ENCODE peak calls at places on chromosomes 12 and 14, in nine cellular contexts. S is RWPE2; D is activated naive CD4-positive, alpha-beta T cell; H is NCI-H345; L is activated CD8-positive, alpha-beta memory T cell treated with anti-CD3 and anti-CD28 coated beads, Interleukin-2, amount 10 ng/mL, durations not matched to agents 7 days and 5 days; N is kidney; Z is T-helper 9 cell; M is nucleus accumbens; V is DMS53. F is an unnamed sample.

GRCh38 chr14:60254176-60254575 is 5.2 kb downstream of the PPM1A start:
- DNase-seq in S (no peak), D (no peak), H (no peak), L (no peak), N (no peak), Z (no peak), M (no peak), V (no peak), F (no peak)

GRCh38 chr12:88693837-88694445 is 113.7 kb upstream of the KITLG start:
- DNase-seq in S (no peak), D (no peak), H (no peak), L (no peak), N (no peak), Z (no peak), M (no peak), V (peak), F (no peak)

GRCh38 chr12:56718636-56719035 is 6.5 kb downstream of the NACA start:
- DNase-seq in S (no peak), D (no peak), H (no peak), L (no peak), N (no peak), Z (no peak), M (no peak), V (no peak), F (no peak)

GRCh38 chr12:54154708-54155316 is 34.0 kb downstream of the SMUG1 start:
- DNase-seq in S (no peak), D (no peak), H (no peak), L (no peak), N (no peak), Z (no peak), M (no peak), V (no peak), F (no peak)

GRCh38 chr12:63668028-63668799 is at the start of gene DPY19L2:
- DNase-seq in S (peak), D (no peak), H (peak), L (peak), N (peak), Z (no peak), M (peak), V (peak), F (peak)

GRCh38 chr14:52692248-52692962 is 3.0 kb downstream of the ERO1A start:
- DNase-seq in S (no peak), D (no peak), H (no peak), L (peak), N (no peak), Z (no peak), M (no peak), V (no peak), F (no peak)

GRCh38 chr12:15858348-15858747 is 23.8 kb upstream of the STRAP start:
- DNase-seq in S (no peak), D (no peak), H (no peak), L (no peak), N (no peak), Z (no peak), M (no peak), V (no peak), F (no peak)

GRCh38 chr12:59677857-59678256 is 82.0 kb downstream of the SLC16A7 start:
- DNase-seq in S (no peak), D (no peak), H (no peak), L (no peak), N (no peak), Z (no peak), M (no peak), V (no peak), F (no peak)

GRCh38 chr12:57124259-57124877 is 3.9 kb upstream of the LRP1 start:
- DNase-seq in S (no peak), D (peak), H (peak), L (peak), N (no peak), Z (peak), M (peak), V (peak), F (peak)

GRCh38 chr12:123363743-123364531 is 710 bp downstream of the SBNO1 start:
- DNase-seq in S (no peak), D (peak), H (peak), L (peak), N (peak), Z (peak), M (no peak), V (peak), F (peak)

GRCh38 chr14:100449225-100449987 is 126.3 kb downstream of the SLC25A47 start:
- DNase-seq in S (peak), D (no peak), H (no peak), L (peak), N (peak), Z (no peak), M (no peak), V (no peak), F (no peak)

GRCh38 chr14:88322505-88323085 is 474 bp downstream of the KCNK10 start:
- DNase-seq in S (no peak), D (no peak), H (peak), L (no peak), N (no peak), Z (no peak), M (no peak), V (peak), F (no peak)

GRCh38 chr14:67694791-67695393 is 672 bp downstream of the RDH11 start:
- DNase-seq in S (peak), D (peak), H (peak), L (peak), N (peak), Z (peak), M (peak), V (peak), F (peak)

GRCh38 chr14:104985675-104986486 is at the start of gene CLBA1:
- DNase-seq in S (peak), D (peak), H (peak), L (peak), N (peak), Z (peak), M (peak), V (peak), F (peak)

GRCh38 chr12:45727994-45728624 is 1.4 kb upstream of the ARID2 start:
- DNase-seq in S (no peak), D (no peak), H (no peak), L (no peak), N (no peak), Z (no peak), M (no peak), V (peak), F (no peak)

GRCh38 chr14:65277580-65278270 is 134.8 kb upstream of the FUT8 start:
- DNase-seq in S (no peak), D (no peak), H (no peak), L (no peak), N (no peak), Z (no peak), M (peak), V (no peak), F (no peak)

GRCh38 chr14:50333010-50333409 is 20.9 kb downstream of the DMAC2L start:
- DNase-seq in S (no peak), D (no peak), H (no peak), L (no peak), N (no peak), Z (no peak), M (no peak), V (no peak), F (no peak)

GRCh38 chr12:31323466-31324115 is 2.4 kb downstream of the SINHCAF start:
- DNase-seq in S (no peak), D (peak), H (peak), L (peak), N (peak), Z (peak), M (peak), V (peak), F (no peak)

GRCh38 chr12:54159140-54159539 is 29.6 kb downstream of the SMUG1 start:
- DNase-seq in S (no peak), D (no peak), H (no peak), L (no peak), N (peak), Z (no peak), M (peak), V (peak), F (peak)